ENCODE peak calls at places on chromosomes 7 and 10, in five cellular contexts. D is HepG2, G is A549, P is NB4, Q is K562. Y is an unnamed sample.

GRCh38 chr7:1666779-1667565 is 3.1 kb upstream of the ELFN1 start:
- DNase-seq in P (no peak), G (peak), Q (no peak), D (no peak), Y (no peak)

GRCh38 chr10:46992794-46993552 is 81.7 kb downstream of the PTPN20 start:
- DNase-seq in P (peak), G (peak), D (peak), Q (peak), Y (peak)

GRCh38 chr7:106216517-106217088 is 68.2 kb downstream of the NAMPT start:
- DNase-seq in G (peak), Q (peak), P (no peak), D (no peak), Y (peak)

GRCh38 chr7:76074972-76075370 is 27.1 kb downstream of the MDH2 start:
- DNase-seq in G (no peak), Q (no peak), P (peak), D (no peak), Y (peak)

GRCh38 chr10:28375399-28376354 is 72.8 kb upstream of the MPP7 start:
- DNase-seq in D (no peak), G (peak), Q (no peak), P (no peak), Y (no peak)

GRCh38 chr10:22251751-22252285 is 34.0 kb upstream of the EBLN1 start:
- DNase-seq in Q (no peak), D (no peak), P (peak), G (peak), Y (peak)

GRCh38 chr7:156173346-156173745 is 361.1 kb upstream of the SHH start:
- DNase-seq in Q (no peak), D (no peak), P (no peak), G (no peak), Y (no peak)

GRCh38 chr7:47304727-47305719 is 276.9 kb downstream of the TNS3 start:
- DNase-seq in P (no peak), Q (no peak), D (no peak), G (no peak), Y (no peak)

GRCh38 chr7:167976-168791 is 24.2 kb upstream of the FAM20C start:
- DNase-seq in G (no peak), Q (no peak), D (no peak), P (no peak), Y (no peak)

GRCh38 chr7:30422922-30423321 is 55.7 kb downstream of the NOD1 start:
- DNase-seq in Q (no peak), P (no peak), G (no peak), D (no peak), Y (peak)

GRCh38 chr7:129644634-129645230 is 33.2 kb downstream of the NRF1 start:
- DNase-seq in P (peak), Q (peak), D (peak), G (peak), Y (peak)

GRCh38 chr10:131983780-131984179 is 2.1 kb upstream of the BNIP3 start:
- DNase-seq in Q (no peak), P (no peak), D (peak), G (peak), Y (peak)
- TF ChIP-seq MYC in Q (no peak), P (no peak), D (no peak), G (no peak), Y (no peak)

GRCh38 chr10:95236068-95236903 is 42.2 kb downstream of the ACSM6 start:
- DNase-seq in Q (no peak), P (no peak), G (no peak), D (no peak), Y (peak)

GRCh38 chr10:95240811-95241210 is 46.8 kb downstream of the ACSM6 start:
- DNase-seq in G (no peak), P (no peak), Q (no peak), D (no peak), Y (no peak)

GRCh38 chr10:95234951-95235350 is 40.9 kb downstream of the ACSM6 start:
- DNase-seq in D (no peak), P (no peak), Q (no peak), G (no peak), Y (no peak)

GRCh38 chr10:95235676-95236067 is 41.6 kb downstream of the ACSM6 start:
- DNase-seq in G (no peak), Q (no peak), D (no peak), P (no peak), Y (no peak)

GRCh38 chr10:95237376-95238170 is 43.5 kb downstream of the ACSM6 start:
- DNase-seq in G (no peak), Q (no peak), D (no peak), P (no peak), Y (no peak)
- TF ChIP-seq MYC in G (no peak), Q (no peak), D (no peak), P (no peak), Y (no peak)

GRCh38 chr10:287029-287428 is 151.8 kb downstream of the ZMYND11 start:
- DNase-seq in G (no peak), P (no peak), Q (no peak), D (no peak), Y (no peak)
- TF ChIP-seq MYC in G (no peak), P (no peak), Q (no peak), D (no peak), Y (no peak)

GRCh38 chr10:71771821-71772617 is 1.3 kb downstream of the VSIR start:
- DNase-seq in P (peak), Q (peak), G (peak), D (no peak), Y (peak)

GRCh38 chr10:71769279-71769823 is 4.0 kb downstream of the VSIR start:
- DNase-seq in G (no peak), Q (no peak), P (peak), D (no peak), Y (peak)

GRCh38 chr10:71771204-71771603 is 2.1 kb downstream of the VSIR start:
- DNase-seq in Q (no peak), D (no peak), G (no peak), P (no peak), Y (no peak)

GRCh38 chr10:71770255-71770654 is 3.1 kb downstream of the VSIR start:
- DNase-seq in G (no peak), D (no peak), Q (no peak), P (peak), Y (no peak)

GRCh38 chr10:71770789-71771188 is 2.5 kb downstream of the VSIR start:
- DNase-seq in Q (no peak), D (no peak), P (peak), G (no peak), Y (no peak)
- TF ChIP-seq MYC in Q (no peak), D (no peak), P (no peak), G (no peak), Y (no peak)

Y was measured in endothelial cell of umbilical vein.